ENCODE peak calls at places on chromosomes 5 and 9, in ten cellular contexts. L is hepatocyte, X is cardiac muscle cell, D is tibial nerve, W is Panc1, P is lower lobe of right lung, K is mesenchymal stem cell, H is stomach, C is PC-9, R is adipocyte. Z is an unnamed sample.

GRCh38 chr9:123637596-123637939 is 281.6 kb downstream of the CRB2 start:
- DNase-seq in L (no peak), X (no peak), D (no peak), W (no peak), P (no peak), K (no peak), H (no peak), C (no peak), R (no peak), Z (no peak)

GRCh38 chr5:162593881-162594280 is 526.3 kb downstream of the GABRG2 start:
- DNase-seq in L (no peak), X (no peak), D (no peak), W (no peak), P (no peak), K (no peak), H (no peak), C (no peak), R (no peak), Z (peak; percentile 20)

GRCh38 chr9:84154320-84154719 is 173.7 kb downstream of the RMI1 start:
- DNase-seq in L (no peak), X (no peak), D (no peak), W (no peak), P (no peak), K (no peak), H (no peak), C (no peak), R (peak; percentile 78), Z (no peak)

GRCh38 chr5:38660194-38660668 is 103.8 kb upstream of the LIFR start:
- DNase-seq in L (peak; percentile 26), X (peak; percentile 86), D (no peak), W (peak; percentile 38), P (no peak), K (no peak), H (no peak), C (peak; percentile 82), R (no peak), Z (peak; percentile 41)

GRCh38 chr9:105403552-105404246 is 44.1 kb upstream of the FSD1L start:
- DNase-seq in L (no peak), X (no peak), D (no peak), W (no peak), P (no peak), K (no peak), H (no peak), C (no peak), R (no peak), Z (no peak)

GRCh38 chr5:122895141-122895540 is 49.7 kb downstream of the SNX24 start:
- DNase-seq in L (no peak), X (no peak), D (no peak), W (no peak), P (no peak), K (no peak), H (no peak), C (no peak), R (no peak), Z (no peak)

GRCh38 chr5:126736141-126736540 is 40.8 kb upstream of the LMNB1 start:
- DNase-seq in L (no peak), X (no peak), D (no peak), W (no peak), P (no peak), K (no peak), H (no peak), C (peak; percentile 75), R (peak; percentile 11), Z (no peak)

GRCh38 chr5:107199756-107200155 is 471.0 kb downstream of the EFNA5 start:
- DNase-seq in L (no peak), X (no peak), D (no peak), W (no peak), P (no peak), K (no peak), H (no peak), C (no peak), R (no peak), Z (no peak)

GRCh38 chr5:88190106-88190834 is 78.4 kb downstream of the TMEM161B start:
- DNase-seq in L (no peak), X (no peak), D (no peak), W (no peak), P (no peak), K (no peak), H (no peak), C (peak; percentile 85), R (no peak), Z (no peak)

GRCh38 chr5:124980174-124980941 is 233.9 kb upstream of the ZNF608 start:
- DNase-seq in L (no peak), X (no peak), D (no peak), W (no peak), P (no peak), K (peak; percentile 34), H (no peak), C (no peak), R (no peak), Z (peak; percentile 78)

GRCh38 chr5:133273661-133274596 is 222.1 kb downstream of the HSPA4 start:
- DNase-seq in L (peak; percentile 52), X (no peak), D (no peak), W (no peak), P (no peak), K (peak; percentile 21), H (no peak), C (no peak), R (peak; percentile 29), Z (no peak)

GRCh38 chr5:87541033-87541432 is 128.3 kb upstream of the CCNH start:
- DNase-seq in L (peak; percentile 46), X (peak; percentile 53), D (peak; percentile 52), W (no peak), P (no peak), K (peak; percentile 24), H (no peak), C (no peak), R (peak; percentile 45), Z (peak; percentile 11)

GRCh38 chr9:137347928-137348327 is 45.9 kb upstream of the NRARP start:
- DNase-seq in L (no peak), X (no peak), D (no peak), W (no peak), P (no peak), K (no peak), H (peak; percentile 16), C (no peak), R (no peak), Z (no peak)
- H3K9me3 ChIP-seq in L (no peaks in the 10 kb centered on the region), X (no peaks in the 10 kb centered on the region), D (peaks cover 3% of the 10 kb centered on the region), W (no peaks in the 10 kb centered on the region), P (peaks cover 11% of the 10 kb centered on the region), K (peaks cover 14% of the 10 kb centered on the region), H (peaks cover 12% of the 10 kb centered on the region), C (peaks cover 9% of the 10 kb centered on the region), R (peaks cover 11% of the 10 kb centered on the region), Z (peaks cover 8% of the 10 kb centered on the region)

GRCh38 chr9:40928803-40929487 is 199.5 kb downstream of the FOXD4L6 start:
- DNase-seq in L (no peak), X (no peak), D (no peak), W (no peak), P (no peak), K (no peak), H (no peak), C (no peak), R (no peak), Z (no peak)

GRCh38 chr9:40925149-40925548 is 203.3 kb downstream of the FOXD4L6 start:
- DNase-seq in L (no peak), X (no peak), D (no peak), W (no peak), P (no peak), K (no peak), H (no peak), C (no peak), R (no peak), Z (no peak)

GRCh38 chr9:40927851-40928802 is 200.4 kb downstream of the FOXD4L6 start:
- DNase-seq in L (no peak), X (no peak), D (no peak), W (no peak), P (no peak), K (no peak), H (no peak), C (no peak), R (no peak), Z (no peak)

GRCh38 chr9:40926404-40927259 is 201.8 kb downstream of the FOXD4L6 start:
- DNase-seq in L (no peak), X (no peak), D (no peak), W (no peak), P (no peak), K (no peak), H (no peak), C (no peak), R (no peak), Z (no peak)

GRCh38 chr9:40927260-40927631 is 201.2 kb downstream of the FOXD4L6 start:
- DNase-seq in L (no peak), X (no peak), D (no peak), W (no peak), P (no peak), K (no peak), H (no peak), C (no peak), R (no peak), Z (no peak)
- H3K9me3 ChIP-seq in L (peaks cover 51% of the 10 kb centered on the region), X (peaks cover 48% of the 10 kb centered on the region), D (peaks cover 9% of the 10 kb centered on the region), W (no peaks in the 10 kb centered on the region), P (peaks cover 70% of the 10 kb centered on the region), K (peaks cover 74% of the 10 kb centered on the region), H (peaks cover 98% of the 10 kb centered on the region), C (no peaks in the 10 kb centered on the region), R (peaks cover 56% of the 10 kb centered on the region), Z (peaks cover 10% of the 10 kb centered on the region)

DNA sequence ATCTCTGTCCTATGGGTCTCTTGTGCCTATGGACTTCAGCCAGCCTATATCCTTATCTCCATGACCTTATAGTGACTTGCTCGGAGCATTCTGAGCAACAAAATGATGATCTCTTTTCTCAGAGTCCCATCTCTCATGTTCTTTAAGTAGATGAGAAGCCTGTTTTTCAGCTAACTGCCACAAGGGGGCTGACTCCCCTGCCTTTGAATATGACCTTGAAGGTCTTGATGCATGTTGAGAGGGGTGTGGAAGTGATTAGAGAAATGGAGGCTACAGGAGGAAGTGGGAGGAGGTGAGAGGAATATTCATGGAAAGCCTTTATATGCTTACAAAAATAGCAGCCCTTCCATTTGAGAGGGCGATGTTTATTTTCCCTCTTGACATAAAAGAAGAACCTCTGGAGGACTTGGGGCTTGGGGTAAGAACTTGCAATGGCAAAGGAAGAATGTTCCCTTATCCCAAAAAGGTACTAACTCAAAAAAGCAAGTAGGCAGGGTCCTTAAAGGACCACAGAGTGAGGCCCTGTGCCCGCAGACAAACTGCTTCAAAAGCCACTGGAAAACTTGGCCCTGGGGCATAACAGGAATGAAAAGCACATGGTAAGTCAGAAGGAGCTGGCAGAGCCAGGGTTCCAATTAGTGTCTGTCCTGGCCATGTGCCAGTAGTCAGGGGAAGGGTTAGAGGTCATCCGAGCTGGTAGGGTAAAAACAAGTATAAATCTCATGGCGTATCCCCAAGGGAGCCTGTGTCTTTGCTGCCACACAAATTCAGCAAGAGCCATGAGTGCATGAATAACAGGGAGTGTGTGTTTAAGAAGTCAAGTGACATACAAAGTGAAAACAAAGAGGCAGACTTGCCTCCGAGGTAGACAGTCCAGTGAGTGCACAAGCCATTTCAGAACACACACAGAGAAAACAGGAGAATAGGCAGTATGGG is 39.1 kb downstream of the FGD3 start:
- DNase-seq in L (no peak), X (no peak), D (no peak), W (no peak), P (no peak), K (peak; percentile 1), H (no peak), C (no peak), R (peak; percentile 32), Z (no peak)
- H3K9me3 ChIP-seq in L (peaks cover 7% of the 10 kb centered on the region), X (no peaks in the 10 kb centered on the region), D (no peaks in the 10 kb centered on the region), W (peaks cover 6% of the 10 kb centered on the region), P (peaks cover 7% of the 10 kb centered on the region), K (peaks cover 24% of the 10 kb centered on the region), H (peaks cover 11% of the 10 kb centered on the region), C (peaks cover 33% of the 10 kb centered on the region), R (peaks cover 17% of the 10 kb centered on the region), Z (no peaks in the 10 kb centered on the region)

DNA sequence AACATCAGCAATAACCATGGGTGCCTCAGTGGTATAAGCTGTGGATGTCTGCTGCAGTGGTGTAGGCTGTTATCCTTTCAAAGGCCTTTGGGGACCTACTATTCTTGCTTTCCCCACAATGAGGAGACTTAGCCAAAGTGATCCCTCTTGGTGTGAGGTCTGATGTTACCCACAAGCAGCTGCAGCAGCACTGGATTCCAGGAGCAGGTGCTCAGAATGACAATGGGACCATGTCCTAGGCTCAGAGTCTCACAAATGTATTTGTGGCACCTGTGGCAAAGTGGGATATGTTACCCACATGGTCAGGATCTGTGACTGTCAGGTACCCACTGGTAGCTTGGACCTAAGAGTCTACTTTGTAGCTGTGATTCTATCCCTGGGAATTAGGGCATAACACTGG is 70.4 kb downstream of the RNF130 start:
- DNase-seq in L (no peak), X (no peak), D (no peak), W (no peak), P (no peak), K (no peak), H (no peak), C (no peak), R (no peak), Z (no peak)
- H3K9me3 ChIP-seq in L (no peaks in the 10 kb centered on the region), X (no peaks in the 10 kb centered on the region), D (no peaks in the 10 kb centered on the region), W (no peaks in the 10 kb centered on the region), P (no peaks in the 10 kb centered on the region), K (peaks cover 7% of the 10 kb centered on the region), H (no peaks in the 10 kb centered on the region), C (no peaks in the 10 kb centered on the region), R (no peaks in the 10 kb centered on the region), Z (no peaks in the 10 kb centered on the region)

Z was measured in iPS DF 6.9.